ENCODE peak calls at places on chromosomes 12 and 14, in nine cellular contexts. P is RWPE1; K is CD8-positive, alpha-beta T cell; S is neural crest cell; F is uterus; I is GM06990; X is endothelial cell; Q is H1; L is RWPE2. T is an unnamed sample.

GRCh38 chr14:102211240-102211639 is 71.5 kb downstream of the WDR20 start:
- DNase-seq in P (no peak), Q (no peak), X (no peak), S (no peak), I (no peak), K (no peak), F (no peak), L (peak), T (no peak)

GRCh38 chr12:124856132-124856841 is 7.4 kb downstream of the SCARB1 start:
- DNase-seq in X (no peak), Q (no peak), I (no peak), S (no peak), P (no peak), L (no peak), K (no peak), F (no peak), T (no peak)

GRCh38 chr14:75042040-75042439 is 9.2 kb downstream of the MLH3 start:
- DNase-seq in Q (no peak), P (no peak), K (no peak), I (no peak), S (no peak), X (no peak), L (no peak), F (no peak), T (no peak)

GRCh38 chr14:24360281-24360680 is 7.7 kb upstream of the NFATC4 start:
- DNase-seq in I (no peak), Q (no peak), L (no peak), P (no peak), K (no peak), X (no peak), S (no peak), F (no peak), T (no peak)

GRCh38 chr14:24066490-24067132 is 4.8 kb upstream of the CPNE6 start:
- DNase-seq in L (peak), I (no peak), F (no peak), K (no peak), S (no peak), P (no peak), X (no peak), Q (no peak), T (no peak)

GRCh38 chr12:23949212-23950010 is at the start of gene SOX5:
- DNase-seq in K (no peak), P (no peak), Q (peak), I (no peak), F (peak), X (peak), S (peak), L (no peak), T (no peak)

GRCh38 chr14:83163016-83163415 is 1629.4 kb upstream of the SEL1L start:
- DNase-seq in X (no peak), L (no peak), S (no peak), K (no peak), I (no peak), F (no peak), Q (no peak), P (no peak), T (no peak)

GRCh38 chr12:116881325-116881866 is at the start of gene HRK:
- DNase-seq in P (no peak), S (no peak), I (no peak), L (no peak), X (no peak), K (no peak), F (no peak), Q (no peak), T (no peak)

GRCh38 chr12:15811192-15812127 is 22.3 kb upstream of the EPS8 start:
- DNase-seq in I (no peak), K (no peak), S (no peak), Q (no peak), L (no peak), P (no peak), F (no peak), X (no peak), T (no peak)

GRCh38 chr14:36661506-36662257 is at the start of gene PAX9:
- DNase-seq in K (no peak), P (peak), L (peak), X (peak), I (peak), S (peak), Q (peak), F (no peak), T (peak)

GRCh38 chr12:103728323-103728722 is 112.7 kb downstream of the NT5DC3 start:
- DNase-seq in X (no peak), P (no peak), S (no peak), Q (no peak), I (no peak), F (no peak), L (no peak), K (no peak), T (no peak)

GRCh38 chr14:71322660-71323250 is 415.5 kb downstream of the PCNX1 start:
- DNase-seq in Q (no peak), F (no peak), P (peak), K (no peak), I (peak), S (no peak), L (no peak), X (no peak), T (no peak)

GRCh38 chr12:26833692-26834168 is 736 bp upstream of the ITPR2 start:
- DNase-seq in F (peak), Q (no peak), K (no peak), L (no peak), I (peak), S (peak), X (no peak), P (peak), T (no peak)

GRCh38 chr14:89504084-89504483 is 87.1 kb upstream of the FOXN3 start:
- DNase-seq in L (no peak), I (no peak), F (no peak), K (no peak), X (no peak), S (no peak), Q (no peak), P (no peak), T (no peak)

GRCh38 chr14:50736932-50737419 is 68.9 kb upstream of the SAV1 start:
- DNase-seq in Q (no peak), L (no peak), P (no peak), X (no peak), S (no peak), K (no peak), F (no peak), I (peak), T (no peak)

GRCh38 chr14:53949201-53949600 is 7.4 kb downstream of the BMP4 start:
- DNase-seq in I (no peak), Q (no peak), K (no peak), S (no peak), L (no peak), X (no peak), P (no peak), F (no peak), T (no peak)
- TF ChIP-seq CTCF in I (no peak), Q (no peak), K (no peak), S (no peak), L (no peak), X (no peak), P (no peak), F (no peak), T (no peak)

GRCh38 chr12:53299101-53299453 is 418 bp upstream of the MYG1 start:
- DNase-seq in K (no peak), L (no peak), F (no peak), Q (no peak), P (peak), S (no peak), X (no peak), I (no peak), T (no peak)

GRCh38 chr12:53302903-53303302 is 3.4 kb downstream of the MYG1 start:
- DNase-seq in P (no peak), Q (no peak), F (no peak), L (no peak), K (no peak), I (no peak), S (no peak), X (no peak), T (no peak)

GRCh38 chr12:53300187-53300586 is 692 bp downstream of the MYG1 start:
- DNase-seq in K (no peak), Q (no peak), P (peak), S (no peak), X (no peak), L (no peak), F (no peak), I (no peak), T (no peak)

GRCh38 chr12:53298154-53298553 is 1.3 kb upstream of the MYG1 start:
- DNase-seq in X (no peak), P (no peak), K (no peak), I (no peak), F (no peak), Q (no peak), S (no peak), L (no peak), T (no peak)

GRCh38 chr12:53299454-53300180 is at the start of gene MYG1:
- DNase-seq in I (peak), S (peak), L (peak), K (peak), F (peak), Q (peak), P (peak), X (peak), T (peak)
- TF ChIP-seq CTCF in I (peak), S (peak), L (no peak), K (peak), F (peak), Q (peak), P (no peak), X (no peak), T (no peak)

DNA sequence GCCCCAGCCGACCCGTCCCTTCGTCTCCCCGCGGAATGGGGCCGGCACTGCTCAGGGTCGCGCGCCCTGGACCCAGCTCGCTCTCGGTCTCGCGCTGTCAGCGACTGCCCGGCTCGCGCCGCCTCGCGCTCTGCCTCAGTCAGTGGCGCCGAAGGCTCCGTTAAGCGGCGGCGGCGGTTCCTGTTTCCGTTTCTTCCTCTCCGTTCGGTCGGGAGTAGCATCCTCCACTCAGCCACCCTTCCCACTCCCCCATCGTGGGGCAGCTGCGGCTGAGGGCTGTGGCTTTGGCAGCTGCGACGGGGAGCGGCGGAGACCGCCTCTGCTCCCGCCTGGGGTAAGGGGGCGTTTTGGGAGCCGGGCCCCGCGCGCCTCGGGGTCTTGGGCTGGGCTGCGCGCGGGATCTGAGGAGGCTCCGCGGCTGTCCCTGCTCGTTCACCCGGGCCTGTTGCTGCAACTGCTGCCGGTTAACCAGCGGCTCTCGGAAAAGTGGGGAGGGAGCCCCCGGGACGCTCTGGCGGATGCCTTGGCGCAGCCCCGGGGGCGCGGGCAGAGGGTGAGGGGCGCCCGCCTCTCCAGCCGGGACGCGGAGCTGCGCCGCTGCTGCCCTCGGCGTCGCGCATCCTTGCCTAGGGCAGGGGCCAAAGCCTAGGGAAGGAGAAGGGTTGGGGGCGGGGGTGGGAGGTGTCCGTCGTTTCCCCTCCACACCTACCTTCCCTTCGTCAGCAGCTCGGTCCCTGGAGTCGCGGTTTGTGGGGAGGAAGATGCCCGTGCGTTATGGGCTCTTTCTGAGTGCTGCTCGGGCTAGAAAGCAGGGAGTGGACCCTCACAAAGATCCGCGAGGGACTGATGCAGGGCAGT is 580 bp downstream of the FUT8 start:
- DNase-seq in X (no peak), S (peak), F (peak), Q (no peak), P (peak), K (no peak), I (no peak), L (peak), T (no peak)
- TF ChIP-seq CTCF in X (no peak), S (no peak), F (no peak), Q (no peak), P (no peak), K (no peak), I (peak), L (no peak), T (no peak)

GRCh38 chr12:109120095-109120494 is 3.7 kb downstream of the ACACB start:
- DNase-seq in S (no peak), Q (no peak), L (no peak), K (no peak), F (no peak), P (no peak), I (no peak), X (no peak), T (no peak)
- TF ChIP-seq CTCF in S (no peak), Q (no peak), L (no peak), K (no peak), F (no peak), P (no peak), I (no peak), X (no peak), T (no peak)

DNA sequence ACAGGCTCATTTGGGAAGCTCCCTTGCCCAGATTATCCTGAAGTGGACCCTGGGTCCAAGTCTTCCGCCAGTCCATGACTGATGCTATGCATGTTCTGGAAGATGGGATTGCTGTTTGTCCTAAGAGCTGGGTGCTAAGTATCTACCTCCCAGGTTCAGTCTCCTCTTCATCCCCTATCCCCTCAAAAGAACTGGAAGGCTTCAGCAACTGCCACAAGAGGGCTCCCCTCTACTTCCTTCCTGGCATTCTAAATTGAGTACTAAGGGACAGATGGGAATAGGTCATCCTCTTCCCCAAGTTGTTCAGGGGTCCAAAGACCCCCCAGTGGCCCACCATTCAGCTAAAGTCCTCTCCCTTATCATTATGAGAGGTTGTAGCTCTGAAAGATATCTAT is 9.0 kb upstream of the FKBP11 start:
- DNase-seq in L (no peak), S (no peak), P (peak), Q (no peak), K (no peak), I (no peak), F (no peak), X (no peak), T (no peak)
- TF ChIP-seq CTCF in L (peak), S (peak), P (peak), Q (no peak), K (no peak), I (peak), F (no peak), X (no peak), T (no peak)

GRCh38 chr14:68084256-68084655 is 264.7 kb downstream of the RAD51B start:
- DNase-seq in L (no peak), F (no peak), X (no peak), P (no peak), I (no peak), S (no peak), Q (no peak), K (no peak), T (no peak)
- TF ChIP-seq CTCF in L (peak), F (peak), X (no peak), P (no peak), I (peak), S (peak), Q (no peak), K (no peak), T (no peak)

GRCh38 chr14:85535916-85536834 is 6.2 kb downstream of the FLRT2 start:
- DNase-seq in S (no peak), L (no peak), X (no peak), I (no peak), K (no peak), P (peak), Q (no peak), F (peak), T (no peak)
- TF ChIP-seq CTCF in S (peak), L (peak), X (peak), I (no peak), K (no peak), P (peak), Q (no peak), F (peak), T (no peak)

T was measured in omental fat pad.